ENCODE peak calls at places on chromosomes 3 and 15, in ten cellular contexts. V, A, S, X, N, O, W, B, E and T are unnamed samples.
A peak's percentile ranks its signal among the peaks of the same experiment; 100 is the strongest.

GRCh38 chr15:89321521-89322410 is 12.9 kb downstream of the POLG start:
- DNase-seq in E (no peak), S (no peak), B (no peak), N (no peak), V (no peak), X (no peak), W (no peak), O (no peak), A (no peak), T (peak; percentile 60)

GRCh38 chr15:68507447-68507846 is 71.3 kb upstream of the CORO2B start:
- DNase-seq in E (no peak), O (no peak), X (no peak), W (no peak), S (no peak), N (no peak), V (no peak), A (no peak), B (no peak), T (no peak)

GRCh38 chr15:100043732-100044131 is 298.0 kb downstream of the ADAMTS17 start:
- DNase-seq in E (no peak), X (no peak), B (no peak), W (no peak), V (peak; percentile 10), S (no peak), O (no peak), N (no peak), A (no peak), T (no peak)

GRCh38 chr3:190182418-190183043 is 61.8 kb upstream of the P3H2 start:
- DNase-seq in W (no peak), E (no peak), X (no peak), N (no peak), A (peak; percentile 67), O (no peak), S (no peak), B (no peak), V (no peak), T (no peak)

GRCh38 chr3:49723301-49723630 is 485 bp downstream of the GMPPB start:
- DNase-seq in S (peak; percentile 73), N (no peak), O (peak; percentile 66), X (no peak), W (peak; percentile 57), B (peak; percentile 33), A (peak; percentile 23), E (no peak), V (peak; percentile 42), T (peak; percentile 78)

GRCh38 chr15:60651734-60652141 is 172.8 kb upstream of the ICE2 start:
- DNase-seq in S (no peak), N (no peak), O (no peak), E (no peak), V (no peak), X (no peak), W (no peak), B (no peak), A (no peak), T (no peak)

GRCh38 chr3:185585523-185585861 is 603 bp upstream of the SENP2 start:
- DNase-seq in O (no peak), X (no peak), W (no peak), S (no peak), E (no peak), B (peak; percentile 5), A (no peak), N (no peak), V (no peak), T (no peak)

GRCh38 chr3:128404276-128405062 is 62.2 kb downstream of the DNAJB8 start:
- DNase-seq in N (no peak), W (no peak), E (no peak), V (no peak), A (no peak), O (no peak), X (no peak), S (no peak), B (no peak), T (no peak)

GRCh38 chr15:89203705-89204273 is 17.6 kb downstream of the RLBP1 start:
- DNase-seq in A (no peak), E (no peak), V (no peak), W (no peak), S (peak; percentile 39), N (no peak), X (no peak), O (no peak), B (no peak), T (no peak)

GRCh38 chr3:73228000-73228399 is 166.5 kb downstream of the EBLN2 start:
- DNase-seq in A (no peak), N (no peak), V (no peak), W (no peak), B (no peak), S (no peak), E (no peak), X (no peak), O (no peak), T (no peak)

GRCh38 chr3:142863010-142863787 is 25.7 kb downstream of the PCOLCE2 start:
- DNase-seq in N (peak; percentile 62), O (peak; percentile 49), W (no peak), E (no peak), A (peak; percentile 53), V (peak; percentile 93), B (no peak), X (no peak), S (no peak), T (peak; percentile 77)

GRCh38 chr3:193148678-193149473 is 92.1 kb upstream of the PLAAT1 start:
- DNase-seq in N (no peak), E (no peak), B (no peak), O (no peak), W (no peak), V (no peak), S (no peak), A (no peak), X (no peak), T (no peak)

GRCh38 chr3:196202516-196202970 is 8.7 kb downstream of the ZDHHC19 start:
- DNase-seq in B (peak; percentile 22), W (no peak), S (no peak), E (no peak), O (no peak), V (no peak), X (no peak), N (no peak), A (peak; percentile 62), T (no peak)

GRCh38 chr15:52069559-52069958 is 43.0 kb downstream of the BCL2L10 start:
- DNase-seq in V (peak; percentile 94), W (no peak), S (no peak), E (no peak), A (no peak), B (no peak), X (no peak), N (peak; percentile 50), O (no peak), T (no peak)

GRCh38 chr3:38084019-38084968 is 45.3 kb downstream of the DLEC1 start:
- DNase-seq in O (peak; percentile 47), A (peak; percentile 31), B (peak; percentile 41), S (no peak), E (no peak), V (no peak), W (no peak), X (peak; percentile 16), N (peak; percentile 35), T (no peak)

GRCh38 chr3:127342735-127343134 is 54.9 kb upstream of the PRR20G start:
- DNase-seq in V (no peak), X (no peak), E (no peak), O (no peak), S (no peak), B (no peak), W (no peak), A (no peak), N (no peak), T (no peak)
- TF ChIP-seq CTCF in V (peak; percentile 9), X (no peak), E (no peak), O (no peak), S (no peak), B (no peak), W (no peak), A (no peak), N (no peak), T (no peak)

GRCh38 chr3:94314218-94314883 is 251.5 kb downstream of the NSUN3 start:
- DNase-seq in W (no peak), B (no peak), O (no peak), X (no peak), N (no peak), E (no peak), V (no peak), S (no peak), A (no peak), T (no peak)

GRCh38 chr3:94311651-94312050 is 248.8 kb downstream of the NSUN3 start:
- DNase-seq in O (no peak), A (no peak), S (no peak), X (no peak), B (no peak), V (no peak), E (no peak), W (no peak), N (no peak), T (no peak)

GRCh38 chr3:94307588-94307987 is 244.7 kb downstream of the NSUN3 start:
- DNase-seq in V (peak; percentile 29), E (no peak), O (no peak), N (no peak), X (no peak), W (no peak), A (no peak), S (no peak), B (no peak), T (no peak)

GRCh38 chr3:94308767-94309166 is 245.9 kb downstream of the NSUN3 start:
- DNase-seq in X (no peak), S (no peak), N (no peak), W (no peak), B (no peak), E (no peak), A (no peak), V (no peak), O (no peak), T (no peak)

GRCh38 chr3:94310736-94311135 is 247.9 kb downstream of the NSUN3 start:
- DNase-seq in B (no peak), O (no peak), V (no peak), A (no peak), E (no peak), W (no peak), S (no peak), X (no peak), N (no peak), T (no peak)
- TF ChIP-seq CTCF in B (no peak), O (no peak), V (no peak), A (no peak), E (no peak), W (no peak), S (no peak), X (no peak), N (no peak), T (no peak)

DNA sequence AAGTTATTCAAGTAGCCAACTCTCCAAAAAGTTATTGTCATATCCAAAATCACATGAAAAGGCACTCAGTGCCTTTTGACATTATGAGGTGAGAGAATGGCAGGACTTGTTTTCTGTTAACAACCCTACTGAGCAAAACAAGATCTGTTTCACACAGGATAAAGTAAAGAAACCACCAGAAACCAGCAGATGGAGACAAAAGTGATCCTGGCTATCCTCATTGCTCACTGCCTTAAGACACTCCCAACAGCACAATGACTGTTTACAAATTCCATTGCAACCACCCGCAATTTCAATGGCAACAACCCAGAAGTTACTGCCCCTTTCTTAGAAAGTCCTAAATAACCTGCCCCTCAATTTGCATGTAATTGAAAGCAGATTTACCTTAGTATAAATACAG is 352.6 kb upstream of the NDN start:
- DNase-seq in X (no peak), O (no peak), V (no peak), W (no peak), E (no peak), N (no peak), B (no peak), S (no peak), A (no peak), T (no peak)
- TF ChIP-seq CTCF in X (no peak), O (no peak), V (no peak), W (no peak), E (no peak), N (no peak), B (no peak), S (no peak), A (no peak), T (no peak)

GRCh38 chr3:174882789-174883188 is 23.7 kb downstream of the NAALADL2 start:
- DNase-seq in E (no peak), S (no peak), B (no peak), A (no peak), W (no peak), X (no peak), N (no peak), V (no peak), O (no peak), T (no peak)
- TF ChIP-seq CTCF in E (no peak), S (no peak), B (no peak), A (no peak), W (no peak), X (no peak), N (no peak), V (no peak), O (no peak), T (no peak)